ENCODE peak calls at places on chromosomes 13 and 19, in seven cellular contexts. L, I, Y, G, N, O and P are unnamed samples.

GRCh38 chr13:45295536-45295935 is 45.4 kb downstream of the TPT1 start:
- DNase-seq in G (no peak), I (peak; percentile 67), O (no peak), N (no peak), L (no peak), Y (no peak), P (no peak)

GRCh38 chr19:38266981-38267597 is 2.7 kb downstream of the SPINT2 start:
- DNase-seq in G (no peak), O (no peak), I (no peak), L (no peak), Y (no peak), N (no peak), P (no peak)

GRCh38 chr13:70339738-70340137 is 231.5 kb upstream of the KLHL1 start:
- DNase-seq in Y (no peak), I (no peak), L (no peak), O (no peak), G (no peak), N (no peak), P (no peak)

GRCh38 chr19:5652261-5652660 is 28.1 kb downstream of the MICOS13 start:
- DNase-seq in O (no peak), I (no peak), L (no peak), N (no peak), Y (no peak), G (no peak), P (no peak)

GRCh38 chr19:5038631-5039271 is 69.8 kb downstream of the KDM4B start:
- DNase-seq in O (no peak), N (no peak), I (no peak), Y (no peak), L (no peak), G (no peak), P (no peak)

GRCh38 chr19:45151821-45152503 is 8.8 kb downstream of the NKPD1 start:
- DNase-seq in O (no peak), N (no peak), G (no peak), Y (no peak), L (no peak), I (no peak), P (no peak)

GRCh38 chr19:1668339-1669123 is 16.1 kb upstream of the TCF3 start:
- DNase-seq in I (no peak), G (no peak), O (no peak), L (no peak), N (no peak), Y (no peak), P (no peak)

GRCh38 chr19:33300016-33300981 is 2.0 kb downstream of the CEBPA start:
- DNase-seq in O (no peak), L (no peak), I (no peak), Y (no peak), N (no peak), G (no peak), P (no peak)

GRCh38 chr13:98103942-98104880 is 38.7 kb upstream of the FARP1 start:
- DNase-seq in I (no peak), O (no peak), N (no peak), L (no peak), Y (no peak), G (no peak), P (no peak)

GRCh38 chr13:32443111-32443510 is 15.2 kb upstream of the N4BP2L1 start:
- DNase-seq in L (peak; percentile 23), Y (no peak), I (no peak), O (no peak), N (no peak), G (no peak), P (no peak)